ENCODE peak calls at places on chromosomes 11 and 22, in four cellular contexts. One of them, this sample, is unnamed.

GRCh38 chr11:115162919-115163318 is 341.3 kb downstream of the CADM1 start:
- DNase-seq in stomach: no peak
- DNase-seq in Panc1: no peak
- DNase-seq in GM23338: no peak
- DNase-seq in this sample: no peak

GRCh38 chr11:47987310-47987709 is 7.0 kb downstream of the PTPRJ start:
- DNase-seq in stomach: no peak
- DNase-seq in Panc1: no peak
- DNase-seq in GM23338: no peak
- DNase-seq in this sample: no peak

GRCh38 chr11:104191124-104191523 is 27.2 kb upstream of the PDGFD start:
- DNase-seq in stomach: no peak
- DNase-seq in Panc1: no peak
- DNase-seq in GM23338: no peak
- DNase-seq in this sample: no peak

GRCh38 chr11:76448506-76448905 is 3.7 kb downstream of the EMSY start:
- DNase-seq in stomach: no peak
- DNase-seq in Panc1: no peak
- DNase-seq in GM23338: peak
- DNase-seq in this sample: no peak

GRCh38 chr11:85263328-85263727 is 363.8 kb downstream of the DLG2 start:
- DNase-seq in stomach: no peak
- DNase-seq in Panc1: no peak
- DNase-seq in GM23338: no peak
- DNase-seq in this sample: no peak

GRCh38 chr22:18031670-18032454 is 7.5 kb upstream of the MICAL3 start:
- DNase-seq in stomach: no peak
- DNase-seq in Panc1: peak
- DNase-seq in GM23338: no peak
- DNase-seq in this sample: peak

GRCh38 chr11:85180528-85180927 is 446.6 kb downstream of the DLG2 start:
- DNase-seq in stomach: no peak
- DNase-seq in Panc1: no peak
- DNase-seq in GM23338: no peak
- DNase-seq in this sample: no peak

GRCh38 chr11:105611414-105611813 is 1.5 kb downstream of the GRIA4 start:
- DNase-seq in stomach: no peak
- DNase-seq in Panc1: no peak
- DNase-seq in GM23338: no peak
- DNase-seq in this sample: no peak

GRCh38 chr11:126355324-126355925 is at the start of gene ST3GAL4:
- DNase-seq in stomach: peak
- DNase-seq in Panc1: no peak
- DNase-seq in GM23338: peak
- DNase-seq in this sample: peak

GRCh38 chr11:13105237-13105844 is 96.2 kb downstream of the RASSF10 start:
- DNase-seq in stomach: peak
- DNase-seq in Panc1: no peak
- DNase-seq in GM23338: no peak
- DNase-seq in this sample: no peak

GRCh38 chr11:17554487-17554886 is 7.4 kb downstream of the OTOG start:
- DNase-seq in stomach: no peak
- DNase-seq in Panc1: no peak
- DNase-seq in GM23338: no peak
- DNase-seq in this sample: no peak

GRCh38 chr11:73797457-73797856 is 9.8 kb downstream of the MRPL48 start:
- DNase-seq in stomach: no peak
- DNase-seq in Panc1: no peak
- DNase-seq in GM23338: no peak
- DNase-seq in this sample: no peak

GRCh38 chr11:65700377-65700776 is 11.7 kb upstream of the KAT5 start:
- DNase-seq in stomach: no peak
- DNase-seq in Panc1: no peak
- DNase-seq in GM23338: no peak
- DNase-seq in this sample: no peak

GRCh38 chr22:20128902-20129746 is 2.5 kb upstream of the ZDHHC8 start:
- DNase-seq in stomach: peak
- DNase-seq in Panc1: no peak
- DNase-seq in GM23338: peak
- DNase-seq in this sample: no peak

GRCh38 chr22:43263645-43264514 is 76.9 kb upstream of the TTLL12 start:
- DNase-seq in stomach: peak
- DNase-seq in Panc1: no peak
- DNase-seq in GM23338: no peak
- DNase-seq in this sample: no peak

GRCh38 chr11:123264431-123264780 is 69.4 kb upstream of the CLMP start:
- DNase-seq in stomach: no peak
- DNase-seq in Panc1: no peak
- DNase-seq in GM23338: no peak
- DNase-seq in this sample: no peak

GRCh38 chr22:21013742-21014201 is 1.2 kb upstream of the P2RX6 start:
- DNase-seq in stomach: no peak
- DNase-seq in Panc1: no peak
- DNase-seq in GM23338: peak
- DNase-seq in this sample: no peak

GRCh38 chr11:133950874-133951483 is 5.8 kb downstream of the IGSF9B start:
- DNase-seq in stomach: no peak
- DNase-seq in Panc1: no peak
- DNase-seq in GM23338: peak
- DNase-seq in this sample: no peak

GRCh38 chr11:98798333-98798732 is 222.4 kb upstream of the CNTN5 start:
- DNase-seq in stomach: no peak
- DNase-seq in Panc1: no peak
- DNase-seq in GM23338: no peak
- DNase-seq in this sample: no peak

GRCh38 chr11:48087974-48088681 is 107.8 kb downstream of the PTPRJ start:
- DNase-seq in stomach: peak
- DNase-seq in Panc1: no peak
- DNase-seq in GM23338: no peak
- DNase-seq in this sample: no peak

GRCh38 chr11:27485930-27486773 is 13.6 kb upstream of the LGR4 start:
- DNase-seq in stomach: no peak
- DNase-seq in Panc1: no peak
- DNase-seq in GM23338: peak
- DNase-seq in this sample: no peak

GRCh38 chr22:25484498-25484897 is 80.0 kb upstream of the GRK3 start:
- DNase-seq in stomach: no peak
- DNase-seq in Panc1: no peak
- DNase-seq in GM23338: no peak
- DNase-seq in this sample: no peak

GRCh38 chr11:16861867-16862266 is 123.4 kb downstream of the C11orf58 start:
- DNase-seq in stomach: no peak
- DNase-seq in Panc1: no peak
- DNase-seq in GM23338: no peak
- DNase-seq in this sample: no peak

GRCh38 chr11:118379497-118379896 is 20.1 kb downstream of the UBE4A start:
- DNase-seq in stomach: no peak
- DNase-seq in Panc1: no peak
- DNase-seq in GM23338: no peak
- DNase-seq in this sample: no peak

GRCh38 chr22:41216984-41217383 is 11.9 kb downstream of the L3MBTL2 start:
- DNase-seq in stomach: no peak
- DNase-seq in Panc1: no peak
- DNase-seq in GM23338: no peak
- DNase-seq in this sample: peak

GRCh38 chr22:41222846-41223507 is 17.8 kb downstream of the CHADL start:
- DNase-seq in stomach: no peak
- DNase-seq in Panc1: no peak
- DNase-seq in GM23338: no peak
- DNase-seq in this sample: no peak

GRCh38 chr22:41215409-41215808 is 10.3 kb downstream of the L3MBTL2 start:
- DNase-seq in stomach: no peak
- DNase-seq in Panc1: no peak
- DNase-seq in GM23338: no peak
- DNase-seq in this sample: no peak

GRCh38 chr22:41215926-41216325 is 10.8 kb downstream of the L3MBTL2 start:
- DNase-seq in stomach: no peak
- DNase-seq in Panc1: no peak
- DNase-seq in GM23338: no peak
- DNase-seq in this sample: no peak

GRCh38 chr22:41217553-41218157 is 12.5 kb downstream of the L3MBTL2 start:
- DNase-seq in stomach: peak
- DNase-seq in Panc1: no peak
- DNase-seq in GM23338: peak
- DNase-seq in this sample: peak
- TF ChIP-seq POLR2AphosphoS5 in stomach: peak
- TF ChIP-seq POLR2AphosphoS5 in Panc1: no peak
- TF ChIP-seq POLR2AphosphoS5 in GM23338: no peak
- TF ChIP-seq POLR2AphosphoS5 in this sample: peak

GRCh38 chr11:72085836-72086475 is 5.3 kb downstream of the LRRC51 start:
- DNase-seq in stomach: no peak
- DNase-seq in Panc1: no peak
- DNase-seq in GM23338: peak
- DNase-seq in this sample: no peak

GRCh38 chr11:72088076-72088806 is 7.6 kb downstream of the LRRC51 start:
- DNase-seq in stomach: no peak
- DNase-seq in Panc1: no peak
- DNase-seq in GM23338: no peak
- DNase-seq in this sample: no peak

DNA sequence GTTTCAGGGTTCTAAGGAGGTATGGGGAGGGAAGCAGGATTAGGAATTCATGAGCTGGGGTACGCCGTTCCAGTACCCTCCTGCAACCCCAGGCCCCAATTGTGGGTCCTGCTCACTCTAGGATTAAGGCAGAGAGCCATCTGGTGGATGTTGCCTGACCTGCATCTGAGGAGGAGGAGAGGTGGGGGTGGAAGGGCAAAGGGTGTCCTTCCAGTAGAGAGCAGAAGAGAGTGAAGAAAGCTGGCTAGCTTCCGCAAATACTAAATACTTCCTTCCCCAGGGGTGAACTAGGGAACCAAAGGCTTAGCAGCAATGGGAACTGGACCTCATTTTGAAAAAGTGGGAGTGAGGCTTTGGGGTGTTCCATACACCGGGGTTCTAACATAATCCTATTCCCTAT is 10.6 kb downstream of the LRRC51 start:
- DNase-seq in stomach: peak
- DNase-seq in Panc1: no peak
- DNase-seq in GM23338: peak
- DNase-seq in this sample: peak
- TF ChIP-seq POLR2AphosphoS5 in stomach: no peak
- TF ChIP-seq POLR2AphosphoS5 in Panc1: no peak
- TF ChIP-seq POLR2AphosphoS5 in GM23338: no peak
- TF ChIP-seq POLR2AphosphoS5 in this sample: peak

GRCh38 chr22:45308624-45309421 is 911 bp upstream of the FAM118A start:
- DNase-seq in stomach: no peak
- DNase-seq in Panc1: no peak
- DNase-seq in GM23338: peak
- DNase-seq in this sample: no peak
- TF ChIP-seq POLR2AphosphoS5 in stomach: no peak
- TF ChIP-seq POLR2AphosphoS5 in Panc1: no peak
- TF ChIP-seq POLR2AphosphoS5 in GM23338: no peak
- TF ChIP-seq POLR2AphosphoS5 in this sample: no peak

DNA sequence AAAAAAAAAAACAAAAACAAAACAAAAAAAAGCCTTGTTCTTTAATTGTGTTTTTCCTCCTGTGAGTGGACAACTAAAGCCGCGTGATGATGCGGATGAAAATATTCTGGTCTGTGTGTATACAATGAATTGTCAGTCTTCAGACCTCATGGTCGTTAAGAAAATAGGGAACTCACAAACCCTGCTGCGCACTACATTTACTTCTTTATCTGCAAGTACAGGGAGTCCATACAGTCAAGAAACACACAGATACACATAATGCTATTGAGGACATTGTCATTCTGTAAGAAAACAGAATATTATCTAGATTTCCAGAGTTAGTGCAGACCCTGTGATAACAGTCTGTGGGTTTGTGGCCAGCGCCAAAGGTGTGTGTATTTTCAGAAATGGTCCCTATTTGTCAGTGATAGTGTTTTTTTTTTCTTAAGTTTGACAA is 17.3 kb upstream of the ADSL start:
- DNase-seq in stomach: no peak
- DNase-seq in Panc1: no peak
- DNase-seq in GM23338: no peak
- DNase-seq in this sample: no peak
- TF ChIP-seq POLR2AphosphoS5 in stomach: no peak
- TF ChIP-seq POLR2AphosphoS5 in Panc1: no peak
- TF ChIP-seq POLR2AphosphoS5 in GM23338: no peak
- TF ChIP-seq POLR2AphosphoS5 in this sample: no peak

DNA sequence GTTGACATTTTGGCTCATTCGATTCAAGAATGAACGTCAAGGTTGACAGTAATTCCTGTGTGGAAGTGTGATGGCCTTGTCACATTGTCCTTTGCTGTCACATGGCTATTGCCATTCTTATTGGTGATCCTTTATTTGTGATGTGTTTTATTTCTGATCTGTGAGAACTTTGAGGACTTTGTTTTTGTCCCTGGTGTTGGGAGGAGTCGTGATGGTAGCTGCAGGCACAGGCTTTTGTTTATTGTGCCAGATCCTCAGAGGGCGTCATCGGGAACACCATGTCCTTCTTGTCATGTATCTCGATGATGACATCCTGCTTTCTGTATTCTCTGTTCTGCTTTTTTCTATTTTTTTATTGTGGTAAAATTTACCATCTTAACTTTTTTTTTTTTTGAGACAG is 5.6 kb downstream of the PICK1 start:
- DNase-seq in stomach: no peak
- DNase-seq in Panc1: no peak
- DNase-seq in GM23338: no peak
- DNase-seq in this sample: no peak
- TF ChIP-seq POLR2AphosphoS5 in stomach: no peak
- TF ChIP-seq POLR2AphosphoS5 in Panc1: no peak
- TF ChIP-seq POLR2AphosphoS5 in GM23338: no peak
- TF ChIP-seq POLR2AphosphoS5 in this sample: peak

GRCh38 chr11:4455439-4455838 is 6.3 kb downstream of the OR52K2 start:
- DNase-seq in stomach: no peak
- DNase-seq in Panc1: no peak
- DNase-seq in GM23338: no peak
- DNase-seq in this sample: no peak

GRCh38 chr11:4454031-4454430 is 4.9 kb downstream of the OR52K2 start:
- DNase-seq in stomach: no peak
- DNase-seq in Panc1: no peak
- DNase-seq in GM23338: no peak
- DNase-seq in this sample: no peak

GRCh38 chr11:4464216-4465159 is 15.4 kb downstream of the OR52K2 start:
- DNase-seq in stomach: no peak
- DNase-seq in Panc1: no peak
- DNase-seq in GM23338: peak
- DNase-seq in this sample: no peak

GRCh38 chr11:4465411-4465810 is 16.3 kb downstream of the OR52K2 start:
- DNase-seq in stomach: no peak
- DNase-seq in Panc1: no peak
- DNase-seq in GM23338: no peak
- DNase-seq in this sample: no peak

GRCh38 chr11:4459470-4459869 is 10.4 kb downstream of the OR52K2 start:
- DNase-seq in stomach: no peak
- DNase-seq in Panc1: no peak
- DNase-seq in GM23338: no peak
- DNase-seq in this sample: no peak
- TF ChIP-seq POLR2AphosphoS5 in stomach: no peak
- TF ChIP-seq POLR2AphosphoS5 in Panc1: no peak
- TF ChIP-seq POLR2AphosphoS5 in GM23338: no peak
- TF ChIP-seq POLR2AphosphoS5 in this sample: no peak

GRCh38 chr11:69637956-69638871 is 2.7 kb upstream of the CCND1 start:
- DNase-seq in stomach: peak
- DNase-seq in Panc1: no peak
- DNase-seq in GM23338: peak
- DNase-seq in this sample: peak
- TF ChIP-seq POLR2AphosphoS5 in stomach: no peak
- TF ChIP-seq POLR2AphosphoS5 in Panc1: peak
- TF ChIP-seq POLR2AphosphoS5 in GM23338: no peak
- TF ChIP-seq POLR2AphosphoS5 in this sample: no peak

GRCh38 chr11:3121416-3121815 is 43.7 kb downstream of the OSBPL5 start:
- DNase-seq in stomach: peak
- DNase-seq in Panc1: no peak
- DNase-seq in GM23338: no peak
- DNase-seq in this sample: peak
- TF ChIP-seq POLR2AphosphoS5 in stomach: no peak
- TF ChIP-seq POLR2AphosphoS5 in Panc1: no peak
- TF ChIP-seq POLR2AphosphoS5 in GM23338: no peak
- TF ChIP-seq POLR2AphosphoS5 in this sample: no peak